ENCODE peak calls at places on chromosome 14, in six cellular contexts. F is A549, J is heart left ventricle, G is right lobe of liver, M is HCT116, H is upper lobe of left lung. X is an unnamed sample.

GRCh38 chr14:61280526-61281185 is 482 bp downstream of the TMEM30B start:
- ATAC-seq in G (peak; percentile 88), M (no peak), H (peak; percentile 86), F (peak; percentile 95), J (peak; percentile 41), X (peak; percentile 67)

GRCh38 chr14:101001311-101002069 is 98.0 kb upstream of the RTL1 start:
- ATAC-seq in G (peak; percentile 57), M (no peak), F (no peak), J (no peak), H (peak; percentile 54), X (no peak)

GRCh38 chr14:91947196-91948184 is at the start of gene FBLN5:
- ATAC-seq in G (peak; percentile 61), F (peak; percentile 81), M (peak; percentile 70), H (peak; percentile 93), J (peak; percentile 62), X (peak; percentile 88)

GRCh38 chr14:54840798-54841197 is 61.8 kb downstream of the GCH1 start:
- ATAC-seq in F (no peak), J (no peak), G (no peak), H (no peak), M (no peak), X (no peak)

GRCh38 chr14:47626151-47627035 is 49.0 kb downstream of the MDGA2 start:
- ATAC-seq in H (no peak), F (no peak), M (no peak), J (no peak), G (no peak), X (no peak)

GRCh38 chr14:61608245-61609142 is 86.8 kb upstream of the HIF1A start:
- ATAC-seq in G (peak; percentile 90), H (no peak), M (no peak), J (peak; percentile 47), F (peak; percentile 63), X (peak; percentile 44)

GRCh38 chr14:84025258-84026012 is 1504.5 kb upstream of the FLRT2 start:
- ATAC-seq in J (no peak), M (no peak), H (peak; percentile 17), G (no peak), F (no peak), X (no peak)

GRCh38 chr14:86884498-86884897 is 1108.5 kb downstream of the GALC start:
- ATAC-seq in M (no peak), J (no peak), G (no peak), F (no peak), H (no peak), X (no peak)

GRCh38 chr14:35347323-35348043 is 55.3 kb downstream of the PSMA6 start:
- ATAC-seq in M (no peak), J (no peak), F (peak; percentile 74), G (peak; percentile 68), H (no peak), X (no peak)

GRCh38 chr14:74954947-74955228 is 509 bp downstream of the PGF start:
- ATAC-seq in J (no peak), H (peak; percentile 3), F (peak; percentile 29), M (no peak), G (no peak), X (peak; percentile 4)

GRCh38 chr14:49566714-49567113 is 19.5 kb downstream of the RPS29 start:
- ATAC-seq in J (no peak), H (no peak), F (no peak), M (no peak), G (no peak), X (no peak)

GRCh38 chr14:41144370-41144769 is 462.3 kb upstream of the LRFN5 start:
- ATAC-seq in H (no peak), G (no peak), M (no peak), F (no peak), J (no peak), X (no peak)

GRCh38 chr14:105500726-105501101 is 9.7 kb downstream of the TEDC1 start:
- ATAC-seq in G (no peak), J (no peak), H (no peak), M (no peak), F (no peak), X (no peak)

GRCh38 chr14:54711812-54712211 is 144.9 kb downstream of the SAMD4A start:
- ATAC-seq in J (peak; percentile 26), F (no peak), G (no peak), H (no peak), M (no peak), X (no peak)

GRCh38 chr14:90545966-90546751 is 149.3 kb downstream of the CALM1 start:
- ATAC-seq in G (no peak), H (no peak), F (no peak), J (peak; percentile 91), M (no peak), X (peak; percentile 79)

GRCh38 chr14:23523229-23524016 is 28.1 kb downstream of the ZFHX2 start:
- ATAC-seq in H (no peak), J (no peak), M (no peak), G (no peak), F (no peak), X (no peak)

GRCh38 chr14:35400707-35401421 is 3.7 kb downstream of the NFKBIA start:
- ATAC-seq in H (no peak), M (no peak), J (no peak), G (no peak), F (no peak), X (no peak)

GRCh38 chr14:105283899-105284298 is 16.9 kb downstream of the BRF1 start:
- ATAC-seq in M (no peak), F (no peak), H (no peak), J (no peak), G (no peak), X (no peak)

GRCh38 chr14:105617201-105617777 is 90.9 kb downstream of the TMEM121 start:
- ATAC-seq in F (no peak), G (no peak), M (peak; percentile 45), H (peak; percentile 47), J (no peak), X (no peak)

GRCh38 chr14:63986789-63987533 is 134.2 kb downstream of the SYNE2 start:
- ATAC-seq in M (no peak), G (no peak), F (peak; percentile 57), J (no peak), H (peak; percentile 45), X (peak; percentile 51)

GRCh38 chr14:70680748-70681147 is 39.0 kb downstream of the TTC9 start:
- ATAC-seq in H (no peak), J (no peak), F (no peak), M (no peak), G (no peak), X (no peak)

GRCh38 chr14:77033622-77034521 is 5.4 kb upstream of the IRF2BPL start:
- ATAC-seq in F (peak; percentile 79), H (peak; percentile 79), M (peak; percentile 85), G (peak; percentile 69), J (peak; percentile 22), X (peak; percentile 60)

GRCh38 chr14:77031680-77032482 is 3.4 kb upstream of the IRF2BPL start:
- ATAC-seq in G (no peak), H (peak; percentile 7), M (no peak), F (no peak), J (no peak), X (peak; percentile 13)

GRCh38 chr14:77032854-77033621 is 4.5 kb upstream of the IRF2BPL start:
- ATAC-seq in J (peak; percentile 78), G (peak; percentile 63), M (peak; percentile 46), F (peak; percentile 79), H (peak; percentile 82), X (peak; percentile 75)

GRCh38 chr14:77035267-77035666 is 6.8 kb upstream of the IRF2BPL start:
- ATAC-seq in F (no peak), H (no peak), J (no peak), G (no peak), M (no peak), X (no peak)

GRCh38 chr14:77032483-77032853 is 4.0 kb upstream of the IRF2BPL start:
- ATAC-seq in M (no peak), F (no peak), G (peak; percentile 21), H (no peak), J (no peak), X (no peak)
- H3K4me1 ChIP-seq in M (peaks cover 51% of the 10 kb centered on the region), F (peaks cover 64% of the 10 kb centered on the region), G (peaks cover 2% of the 10 kb centered on the region), H (peaks cover 80% of the 10 kb centered on the region), J (peaks cover 66% of the 10 kb centered on the region), X (peaks cover 21% of the 10 kb centered on the region)

DNA sequence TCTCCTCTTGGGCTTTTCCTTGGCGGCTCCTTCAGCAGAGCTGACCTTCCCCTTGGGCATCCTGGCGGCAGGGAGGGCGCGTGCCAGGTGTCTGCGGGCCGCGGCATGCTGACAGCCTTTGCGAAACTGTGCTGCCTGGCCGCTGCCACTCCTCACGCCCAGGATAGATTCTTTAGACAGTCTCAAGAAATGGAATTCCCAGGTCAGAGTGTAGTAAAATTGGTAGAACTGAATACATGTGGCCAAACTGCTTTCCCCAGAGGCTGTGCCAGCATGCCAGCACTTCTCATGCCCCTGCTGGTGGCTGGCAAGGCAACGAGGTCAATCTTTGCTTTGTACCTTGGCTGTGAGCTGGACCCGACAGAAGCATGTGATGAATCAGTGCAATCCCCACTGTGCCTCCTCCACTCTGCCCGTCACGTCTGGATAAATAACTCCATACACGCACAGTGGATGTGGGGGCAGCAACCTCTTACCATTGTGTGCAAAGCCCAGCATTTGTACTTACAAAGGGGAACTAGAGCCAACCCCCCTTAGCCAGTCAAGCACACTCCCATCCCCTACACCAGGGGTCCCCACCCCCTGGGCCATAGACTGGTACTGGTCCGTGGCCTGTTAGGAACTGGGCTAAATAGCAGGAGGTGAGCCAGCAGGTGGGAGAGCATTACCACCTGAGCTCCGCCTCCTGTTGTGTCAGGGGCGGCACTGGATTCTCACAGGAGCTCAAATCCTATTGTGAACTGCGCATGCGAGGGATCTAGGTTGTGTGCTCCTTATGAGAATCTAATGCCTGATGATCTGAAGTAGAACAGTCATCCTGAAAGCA is 90.9 kb downstream of the ACTN1 start:
- ATAC-seq in J (peak; percentile 57), H (no peak), G (peak; percentile 65), M (no peak), F (no peak), X (peak; percentile 74)
- TF ChIP-seq CTCF in J (no peak), H (no peak), G (no peak), M (no peak), F (no peak), X (peak; percentile 32)

DNA sequence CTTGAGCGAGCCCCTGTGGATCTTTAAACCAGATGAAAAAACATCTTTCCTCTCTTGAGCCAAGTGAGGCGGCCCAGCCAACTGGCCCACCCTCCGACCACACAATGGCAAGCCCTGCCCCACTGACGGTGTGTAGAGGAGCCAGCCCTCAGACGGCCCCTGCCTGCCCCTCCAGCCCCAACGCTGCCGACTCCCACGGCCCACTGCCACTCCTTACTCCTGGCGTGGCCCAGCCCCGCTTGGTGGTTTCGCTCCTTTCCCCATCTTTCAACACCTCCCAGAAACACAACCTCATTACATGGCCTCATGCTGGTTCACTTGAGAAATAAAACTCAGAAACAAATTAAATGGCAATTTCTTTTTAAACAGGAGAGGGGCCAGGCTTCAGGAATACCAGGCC is 80.6 kb upstream of the DICER1 start:
- ATAC-seq in M (no peak), J (no peak), F (no peak), H (peak; percentile 6), G (no peak), X (no peak)
- TF ChIP-seq POLR2A in M (no peak), J (no peak), F (no peak), H (no peak), G (no peak), X (no peak)

DNA sequence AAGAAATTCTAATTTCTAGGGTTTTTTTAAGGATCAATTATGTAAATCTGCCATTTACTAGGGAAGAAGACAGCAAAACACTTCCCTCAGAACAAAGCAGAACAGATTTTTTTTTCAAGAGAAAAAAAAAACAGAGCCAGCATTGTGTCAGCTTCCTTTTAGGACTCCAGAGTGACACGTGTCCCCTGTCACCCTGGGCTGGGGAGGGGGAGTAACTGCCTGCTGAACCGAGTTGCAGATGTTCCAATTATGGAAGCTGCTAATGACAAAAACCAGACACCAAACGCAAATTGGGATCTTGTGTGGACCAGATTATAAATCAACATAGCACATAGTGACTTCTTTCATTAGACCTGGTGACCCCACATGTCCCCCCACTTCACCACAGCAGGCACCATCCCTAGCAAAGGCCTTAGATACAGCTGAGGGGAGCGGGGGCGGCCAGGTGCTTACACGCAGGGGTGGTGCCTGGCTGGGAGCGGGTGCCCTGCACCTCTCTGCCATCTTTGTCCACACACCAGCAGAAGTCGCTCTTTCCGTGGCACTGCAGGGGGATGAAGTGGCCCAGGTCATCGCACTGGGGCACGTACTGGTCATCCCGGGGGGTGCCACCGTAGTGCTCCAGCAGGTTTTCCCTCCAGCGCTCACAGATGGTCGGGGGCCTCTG is 25.4 kb downstream of the RTRAF start:
- ATAC-seq in J (peak; percentile 82), M (no peak), F (no peak), H (peak; percentile 7), G (no peak), X (no peak)
- H3K4me1 ChIP-seq in J (peaks cover 89% of the 10 kb centered on the region), M (no peaks in the 10 kb centered on the region), F (no peaks in the 10 kb centered on the region), H (peaks cover 21% of the 10 kb centered on the region), G (no peaks in the 10 kb centered on the region), X (peaks cover 7% of the 10 kb centered on the region)

X was measured in gastroesophageal sphincter.